ENCODE peak calls at places on chromosomes 16 and 17, in seven cellular contexts. One of them, this sample, is unnamed.
A peak's percentile ranks its signal among the peaks of the same experiment; 100 is the strongest.

GRCh38 chr16:65069090-65069489 is 52.8 kb downstream of the CDH11 start:
- DNase-seq in Calu3: no peak
- DNase-seq in GM23248: peak; percentile 92
- DNase-seq in hippocampal formation: no peak
- DNase-seq in small intestine: no peak
- DNase-seq in Karpas-422: no peak
- DNase-seq in NT2/D1: no peak
- DNase-seq in this sample: no peak

GRCh38 chr17:8122923-8123694 is 797 bp downstream of the HES7 start:
- DNase-seq in Calu3: no peak
- DNase-seq in GM23248: peak; percentile 70
- DNase-seq in hippocampal formation: no peak
- DNase-seq in small intestine: peak; percentile 18
- DNase-seq in Karpas-422: peak; percentile 57
- DNase-seq in NT2/D1: no peak
- DNase-seq in this sample: peak; percentile 59

GRCh38 chr16:2842340-2843000 is 12.4 kb downstream of the ZG16B start:
- DNase-seq in Calu3: no peak
- DNase-seq in GM23248: peak; percentile 32
- DNase-seq in hippocampal formation: no peak
- DNase-seq in small intestine: peak; percentile 40
- DNase-seq in Karpas-422: peak; percentile 58
- DNase-seq in NT2/D1: peak; percentile 30
- DNase-seq in this sample: peak; percentile 81

GRCh38 chr16:84700518-84701277 is 898 bp downstream of the USP10 start:
- DNase-seq in Calu3: no peak
- DNase-seq in GM23248: peak; percentile 61
- DNase-seq in hippocampal formation: peak; percentile 38
- DNase-seq in small intestine: peak; percentile 62
- DNase-seq in Karpas-422: peak; percentile 76
- DNase-seq in NT2/D1: no peak
- DNase-seq in this sample: no peak

GRCh38 chr17:42937712-42938596 is 26.3 kb downstream of the AARSD1 start:
- DNase-seq in Calu3: peak; percentile 69
- DNase-seq in GM23248: peak; percentile 80
- DNase-seq in hippocampal formation: peak; percentile 47
- DNase-seq in small intestine: peak; percentile 58
- DNase-seq in Karpas-422: peak; percentile 81
- DNase-seq in NT2/D1: peak; percentile 43
- DNase-seq in this sample: no peak

GRCh38 chr16:81823111-81823510 is 44.0 kb downstream of the PLCG2 start:
- DNase-seq in Calu3: no peak
- DNase-seq in GM23248: no peak
- DNase-seq in hippocampal formation: no peak
- DNase-seq in small intestine: no peak
- DNase-seq in Karpas-422: peak; percentile 88
- DNase-seq in NT2/D1: no peak
- DNase-seq in this sample: no peak

GRCh38 chr17:56173026-56173425 is 19.8 kb downstream of the ANKFN1 start:
- DNase-seq in Calu3: no peak
- DNase-seq in GM23248: no peak
- DNase-seq in hippocampal formation: no peak
- DNase-seq in small intestine: no peak
- DNase-seq in Karpas-422: no peak
- DNase-seq in NT2/D1: no peak
- DNase-seq in this sample: no peak

GRCh38 chr16:11759997-11760396 is 17.3 kb upstream of the TXNDC11 start:
- DNase-seq in Calu3: no peak
- DNase-seq in GM23248: no peak
- DNase-seq in hippocampal formation: no peak
- DNase-seq in small intestine: no peak
- DNase-seq in Karpas-422: no peak
- DNase-seq in NT2/D1: no peak
- DNase-seq in this sample: no peak

GRCh38 chr16:84768061-84768797 is 51.6 kb upstream of the CRISPLD2 start:
- DNase-seq in Calu3: no peak
- DNase-seq in GM23248: no peak
- DNase-seq in hippocampal formation: no peak
- DNase-seq in small intestine: no peak
- DNase-seq in Karpas-422: no peak
- DNase-seq in NT2/D1: no peak
- DNase-seq in this sample: no peak

GRCh38 chr16:2785101-2785991 is 2.0 kb downstream of the PRSS33 start:
- DNase-seq in Calu3: peak; percentile 41
- DNase-seq in GM23248: no peak
- DNase-seq in hippocampal formation: no peak
- DNase-seq in small intestine: peak; percentile 22
- DNase-seq in Karpas-422: no peak
- DNase-seq in NT2/D1: no peak
- DNase-seq in this sample: peak; percentile 62

GRCh38 chr17:39166437-39167335 is 725 bp upstream of the ARL5C start:
- DNase-seq in Calu3: no peak
- DNase-seq in GM23248: no peak
- DNase-seq in hippocampal formation: no peak
- DNase-seq in small intestine: no peak
- DNase-seq in Karpas-422: no peak
- DNase-seq in NT2/D1: no peak
- DNase-seq in this sample: no peak

GRCh38 chr16:200388-200787 is 20.1 kb downstream of the HBQ1 start:
- DNase-seq in Calu3: no peak
- DNase-seq in GM23248: peak; percentile 91
- DNase-seq in hippocampal formation: no peak
- DNase-seq in small intestine: no peak
- DNase-seq in Karpas-422: no peak
- DNase-seq in NT2/D1: peak; percentile 33
- DNase-seq in this sample: no peak

GRCh38 chr17:32921013-32921412 is 6.9 kb upstream of the TMEM98 start:
- DNase-seq in Calu3: no peak
- DNase-seq in GM23248: no peak
- DNase-seq in hippocampal formation: no peak
- DNase-seq in small intestine: no peak
- DNase-seq in Karpas-422: no peak
- DNase-seq in NT2/D1: no peak
- DNase-seq in this sample: no peak

GRCh38 chr17:49922095-49922494 is 46.9 kb upstream of the DLX4 start:
- DNase-seq in Calu3: no peak
- DNase-seq in GM23248: no peak
- DNase-seq in hippocampal formation: no peak
- DNase-seq in small intestine: no peak
- DNase-seq in Karpas-422: no peak
- DNase-seq in NT2/D1: no peak
- DNase-seq in this sample: no peak

GRCh38 chr16:9096416-9096952 is 5.0 kb downstream of the HAPSTR1 start:
- DNase-seq in Calu3: peak; percentile 47
- DNase-seq in GM23248: no peak
- DNase-seq in hippocampal formation: no peak
- DNase-seq in small intestine: no peak
- DNase-seq in Karpas-422: no peak
- DNase-seq in NT2/D1: no peak
- DNase-seq in this sample: no peak

GRCh38 chr17:38746893-38747384 is 1.2 kb downstream of the PCGF2 start:
- DNase-seq in Calu3: no peak
- DNase-seq in GM23248: peak; percentile 41
- DNase-seq in hippocampal formation: no peak
- DNase-seq in small intestine: no peak
- DNase-seq in Karpas-422: peak; percentile 83
- DNase-seq in NT2/D1: no peak
- DNase-seq in this sample: no peak

GRCh38 chr17:66942453-66943264 is 21.8 kb upstream of the CACNG4 start:
- DNase-seq in Calu3: no peak
- DNase-seq in GM23248: no peak
- DNase-seq in hippocampal formation: no peak
- DNase-seq in small intestine: no peak
- DNase-seq in Karpas-422: no peak
- DNase-seq in NT2/D1: no peak
- DNase-seq in this sample: no peak

GRCh38 chr17:55294042-55294751 is 29.4 kb downstream of the HLF start:
- DNase-seq in Calu3: no peak
- DNase-seq in GM23248: no peak
- DNase-seq in hippocampal formation: no peak
- DNase-seq in small intestine: no peak
- DNase-seq in Karpas-422: no peak
- DNase-seq in NT2/D1: no peak
- DNase-seq in this sample: no peak

GRCh38 chr17:43891851-43892671 is 15.3 kb downstream of the MPP2 start:
- DNase-seq in Calu3: no peak
- DNase-seq in GM23248: peak; percentile 40
- DNase-seq in hippocampal formation: no peak
- DNase-seq in small intestine: peak; percentile 19
- DNase-seq in Karpas-422: no peak
- DNase-seq in NT2/D1: peak; percentile 57
- DNase-seq in this sample: no peak

GRCh38 chr17:57488856-57489255 is 232.5 kb downstream of the MSI2 start:
- DNase-seq in Calu3: no peak
- DNase-seq in GM23248: no peak
- DNase-seq in hippocampal formation: no peak
- DNase-seq in small intestine: no peak
- DNase-seq in Karpas-422: no peak
- DNase-seq in NT2/D1: no peak
- DNase-seq in this sample: no peak

GRCh38 chr16:89922884-89923639 is at the start of gene TUBB3:
- DNase-seq in Calu3: peak; percentile 88
- DNase-seq in GM23248: peak; percentile 94
- DNase-seq in hippocampal formation: peak; percentile 24
- DNase-seq in small intestine: peak; percentile 43
- DNase-seq in Karpas-422: peak; percentile 94
- DNase-seq in NT2/D1: no peak
- DNase-seq in this sample: peak; percentile 74

GRCh38 chr16:49939495-49939894 is 83.6 kb upstream of the ZNF423 start:
- DNase-seq in Calu3: no peak
- DNase-seq in GM23248: no peak
- DNase-seq in hippocampal formation: no peak
- DNase-seq in small intestine: no peak
- DNase-seq in Karpas-422: no peak
- DNase-seq in NT2/D1: no peak
- DNase-seq in this sample: no peak

GRCh38 chr16:12276631-12277030 is 300.1 kb downstream of the SNX29 start:
- DNase-seq in Calu3: no peak
- DNase-seq in GM23248: no peak
- DNase-seq in hippocampal formation: no peak
- DNase-seq in small intestine: no peak
- DNase-seq in Karpas-422: no peak
- DNase-seq in NT2/D1: no peak
- DNase-seq in this sample: no peak

GRCh38 chr16:86166414-86166813 is 267.5 kb downstream of the IRF8 start:
- DNase-seq in Calu3: no peak
- DNase-seq in GM23248: no peak
- DNase-seq in hippocampal formation: no peak
- DNase-seq in small intestine: no peak
- DNase-seq in Karpas-422: no peak
- DNase-seq in NT2/D1: no peak
- DNase-seq in this sample: no peak

GRCh38 chr17:1709403-1709891 is 730 bp downstream of the TLCD2 start:
- DNase-seq in Calu3: no peak
- DNase-seq in GM23248: peak; percentile 58
- DNase-seq in hippocampal formation: no peak
- DNase-seq in small intestine: peak; percentile 53
- DNase-seq in Karpas-422: no peak
- DNase-seq in NT2/D1: no peak
- DNase-seq in this sample: no peak

GRCh38 chr16:88596477-88596876 is 26.3 kb downstream of the ZC3H18 start:
- DNase-seq in Calu3: no peak
- DNase-seq in GM23248: peak; percentile 23
- DNase-seq in hippocampal formation: peak; percentile 77
- DNase-seq in small intestine: no peak
- DNase-seq in Karpas-422: no peak
- DNase-seq in NT2/D1: no peak
- DNase-seq in this sample: no peak

GRCh38 chr17:45381001-45381400 is 51.7 kb downstream of the ARHGAP27 start:
- DNase-seq in Calu3: no peak
- DNase-seq in GM23248: no peak
- DNase-seq in hippocampal formation: no peak
- DNase-seq in small intestine: peak; percentile 46
- DNase-seq in Karpas-422: peak; percentile 39
- DNase-seq in NT2/D1: no peak
- DNase-seq in this sample: no peak

GRCh38 chr17:42866216-42866615 is 15.2 kb downstream of the AOC3 start:
- DNase-seq in Calu3: no peak
- DNase-seq in GM23248: no peak
- DNase-seq in hippocampal formation: no peak
- DNase-seq in small intestine: no peak
- DNase-seq in Karpas-422: no peak
- DNase-seq in NT2/D1: no peak
- DNase-seq in this sample: no peak

GRCh38 chr17:67707442-67707841 is 10.3 kb upstream of the NOL11 start:
- DNase-seq in Calu3: no peak
- DNase-seq in GM23248: no peak
- DNase-seq in hippocampal formation: no peak
- DNase-seq in small intestine: no peak
- DNase-seq in Karpas-422: peak; percentile 48
- DNase-seq in NT2/D1: no peak
- DNase-seq in this sample: no peak

GRCh38 chr17:57823469-57824401 is 26.1 kb downstream of the MRPS23 start:
- DNase-seq in Calu3: no peak
- DNase-seq in GM23248: peak; percentile 58
- DNase-seq in hippocampal formation: no peak
- DNase-seq in small intestine: no peak
- DNase-seq in Karpas-422: no peak
- DNase-seq in NT2/D1: no peak
- DNase-seq in this sample: no peak

GRCh38 chr16:67195676-67196075 is 3.3 kb upstream of the ELMO3 start:
- DNase-seq in Calu3: no peak
- DNase-seq in GM23248: no peak
- DNase-seq in hippocampal formation: no peak
- DNase-seq in small intestine: no peak
- DNase-seq in Karpas-422: no peak
- DNase-seq in NT2/D1: no peak
- DNase-seq in this sample: no peak

GRCh38 chr17:6507535-6507934 is 48.8 kb downstream of the PITPNM3 start:
- DNase-seq in Calu3: peak; percentile 64
- DNase-seq in GM23248: peak; percentile 98
- DNase-seq in hippocampal formation: no peak
- DNase-seq in small intestine: peak; percentile 25
- DNase-seq in Karpas-422: no peak
- DNase-seq in NT2/D1: no peak
- DNase-seq in this sample: no peak

GRCh38 chr17:49764559-49765180 is 739 bp upstream of the FAM117A start:
- DNase-seq in Calu3: no peak
- DNase-seq in GM23248: no peak
- DNase-seq in hippocampal formation: no peak
- DNase-seq in small intestine: no peak
- DNase-seq in Karpas-422: no peak
- DNase-seq in NT2/D1: no peak
- DNase-seq in this sample: no peak

GRCh38 chr17:42520540-42520951 is 15.5 kb upstream of the NAGLU start:
- DNase-seq in Calu3: peak; percentile 57
- DNase-seq in GM23248: peak; percentile 50
- DNase-seq in hippocampal formation: no peak
- DNase-seq in small intestine: no peak
- DNase-seq in Karpas-422: peak; percentile 60
- DNase-seq in NT2/D1: no peak
- DNase-seq in this sample: no peak

GRCh38 chr16:7182510-7183109 is 150.0 kb upstream of the RBFOX1 start:
- DNase-seq in Calu3: no peak
- DNase-seq in GM23248: peak; percentile 1
- DNase-seq in hippocampal formation: no peak
- DNase-seq in small intestine: no peak
- DNase-seq in Karpas-422: no peak
- DNase-seq in NT2/D1: peak; percentile 39
- DNase-seq in this sample: no peak

GRCh38 chr17:9270921-9271320 is 249.6 kb downstream of the NTN1 start:
- DNase-seq in Calu3: no peak
- DNase-seq in GM23248: no peak
- DNase-seq in hippocampal formation: no peak
- DNase-seq in small intestine: no peak
- DNase-seq in Karpas-422: no peak
- DNase-seq in NT2/D1: no peak
- DNase-seq in this sample: no peak

GRCh38 chr17:19647697-19648474 is 665 bp upstream of the ALDH3A2 start:
- DNase-seq in Calu3: peak; percentile 33
- DNase-seq in GM23248: peak; percentile 89
- DNase-seq in hippocampal formation: peak; percentile 69
- DNase-seq in small intestine: peak; percentile 55
- DNase-seq in Karpas-422: no peak
- DNase-seq in NT2/D1: no peak
- DNase-seq in this sample: no peak

GRCh38 chr16:75112281-75113045 is 4.1 kb downstream of the LDHD start:
- DNase-seq in Calu3: no peak
- DNase-seq in GM23248: no peak
- DNase-seq in hippocampal formation: no peak
- DNase-seq in small intestine: no peak
- DNase-seq in Karpas-422: no peak
- DNase-seq in NT2/D1: no peak
- DNase-seq in this sample: no peak